ENCODE peak calls at places on chromosomes 4 and X, in four cellular contexts. N, M, E and Z are unnamed samples.

GRCh38 chr4:93760284-93760683 is 68.3 kb upstream of the ATOH1 start:
- DNase-seq in M (no peak), N (no peak), E (no peak), Z (no peak)

GRCh38 chr4:140094701-140095420 is 59.1 kb downstream of the MAML3 start:
- DNase-seq in N (peak; percentile 59), E (no peak), M (peak; percentile 68), Z (no peak)

GRCh38 chrX:2401590-2402360 is 99.0 kb downstream of the DHRSX start:
- DNase-seq in E (no peak), M (peak; percentile 78), N (no peak), Z (no peak)

GRCh38 chr4:6196324-6196723 is 4.0 kb downstream of the JAKMIP1 start:
- DNase-seq in E (no peak), N (no peak), M (no peak), Z (no peak)

GRCh38 chrX:2859197-2859797 is 30.6 kb downstream of the GYG2 start:
- DNase-seq in E (no peak), N (no peak), M (no peak), Z (no peak)

GRCh38 chrX:150203249-150203647 is 159.9 kb upstream of the MAMLD1 start:
- DNase-seq in E (no peak), M (no peak), N (no peak), Z (no peak)

GRCh38 chr4:14184265-14184664 is 556.7 kb upstream of the BOD1L1 start:
- DNase-seq in M (peak; percentile 8), E (no peak), N (no peak), Z (no peak)

GRCh38 chrX:20906571-20906970 is 467.6 kb upstream of the CNKSR2 start:
- DNase-seq in E (no peak), M (peak; percentile 2), N (no peak), Z (no peak)

GRCh38 chr4:12584116-12584875 is 899.8 kb downstream of the RAB28 start:
- DNase-seq in E (no peak), N (no peak), M (no peak), Z (no peak)

GRCh38 chrX:123817288-123817894 is 42.5 kb upstream of the XIAP start:
- DNase-seq in E (no peak), N (peak; percentile 62), M (no peak), Z (no peak)

GRCh38 chrX:24485323-24485722 is 20.2 kb downstream of the PDK3 start:
- DNase-seq in M (no peak), E (no peak), N (no peak), Z (no peak)

GRCh38 chr4:158667651-158668198 is 4.0 kb downstream of the C4orf46 start:
- DNase-seq in M (no peak), E (peak; percentile 60), N (no peak), Z (no peak)

GRCh38 chr4:79982587-79983327 is 90.3 kb downstream of the ANTXR2 start:
- DNase-seq in N (no peak), M (no peak), E (no peak), Z (no peak)

GRCh38 chrX:115957862-115958490 is 212.6 kb upstream of the AGTR2 start:
- DNase-seq in E (peak; percentile 72), M (no peak), N (no peak), Z (peak; percentile 30)

GRCh38 chr4:182175788-182176519 is 67.2 kb upstream of the TENM3 start:
- DNase-seq in M (peak; percentile 65), E (no peak), N (no peak), Z (no peak)

GRCh38 chrX:49001521-49002090 is 458 bp downstream of the GRIPAP1 start:
- DNase-seq in N (no peak), E (peak; percentile 55), M (peak; percentile 31), Z (peak; percentile 19)

GRCh38 chr4:136985683-136986082 is 546.6 kb downstream of the PCDH18 start:
- DNase-seq in E (no peak), M (no peak), N (no peak), Z (no peak)

GRCh38 chr4:74018771-74019170 is 19.7 kb downstream of the CXCL3 start:
- DNase-seq in N (no peak), M (no peak), E (no peak), Z (no peak)

GRCh38 chr4:7978489-7978888 is 38.8 kb upstream of the AFAP1 start:
- DNase-seq in M (peak; percentile 50), E (no peak), N (peak; percentile 81), Z (no peak)

GRCh38 chrX:129930941-129931410 is 25.0 kb downstream of the UTP14A start:
- DNase-seq in N (no peak), M (peak; percentile 27), E (no peak), Z (no peak)

GRCh38 chr4:40840255-40840984 is 90.7 kb downstream of the NSUN7 start:
- DNase-seq in E (no peak), M (no peak), N (no peak), Z (peak; percentile 55)

GRCh38 chr4:16908377-16909021 is 10.1 kb upstream of the LDB2 start:
- DNase-seq in E (no peak), M (no peak), N (no peak), Z (no peak)

GRCh38 chrX:67544281-67544680 is 460 bp downstream of the AR start:
- DNase-seq in E (no peak), M (no peak), N (no peak), Z (peak; percentile 18)

GRCh38 chrX:67543818-67544217 is at the start of gene AR:
- DNase-seq in E (no peak), M (peak; percentile 60), N (peak; percentile 32), Z (no peak)

GRCh38 chrX:67544871-67545771 is 1.3 kb downstream of the AR start:
- DNase-seq in N (no peak), E (no peak), M (peak; percentile 32), Z (no peak)

GRCh38 chrX:67546496-67547423 is 2.9 kb downstream of the AR start:
- DNase-seq in M (no peak), N (no peak), E (no peak), Z (no peak)

DNA sequence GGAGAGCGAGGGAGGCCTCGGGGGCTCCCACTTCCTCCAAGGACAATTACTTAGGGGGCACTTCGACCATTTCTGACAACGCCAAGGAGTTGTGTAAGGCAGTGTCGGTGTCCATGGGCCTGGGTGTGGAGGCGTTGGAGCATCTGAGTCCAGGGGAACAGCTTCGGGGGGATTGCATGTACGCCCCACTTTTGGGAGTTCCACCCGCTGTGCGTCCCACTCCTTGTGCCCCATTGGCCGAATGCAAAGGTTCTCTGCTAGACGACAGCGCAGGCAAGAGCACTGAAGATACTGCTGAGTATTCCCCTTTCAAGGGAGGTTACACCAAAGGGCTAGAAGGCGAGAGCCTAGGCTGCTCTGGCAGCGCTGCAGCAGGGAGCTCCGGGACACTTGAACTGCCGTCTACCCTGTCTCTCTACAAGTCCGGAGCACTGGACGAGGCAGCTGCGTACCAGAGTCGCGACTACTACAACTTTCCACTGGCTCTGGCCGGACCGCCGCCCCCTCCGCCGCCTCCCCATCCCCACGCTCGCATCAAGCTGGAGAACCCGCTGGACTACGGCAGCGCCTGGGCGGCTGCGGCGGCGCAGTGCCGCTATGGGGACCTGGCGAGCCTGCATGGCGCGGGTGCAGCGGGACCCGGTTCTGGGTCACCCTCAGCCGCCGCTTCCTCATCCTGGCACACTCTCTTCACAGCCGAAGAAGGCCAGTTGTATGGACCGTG is 2.1 kb downstream of the AR start:
- DNase-seq in M (no peak), E (no peak), N (no peak), Z (no peak)
- H3K36me3 ChIP-seq in M (no peaks in the 10 kb centered on the region), E (no peaks in the 10 kb centered on the region), N (no peaks in the 10 kb centered on the region), Z (no peaks in the 10 kb centered on the region)

DNA sequence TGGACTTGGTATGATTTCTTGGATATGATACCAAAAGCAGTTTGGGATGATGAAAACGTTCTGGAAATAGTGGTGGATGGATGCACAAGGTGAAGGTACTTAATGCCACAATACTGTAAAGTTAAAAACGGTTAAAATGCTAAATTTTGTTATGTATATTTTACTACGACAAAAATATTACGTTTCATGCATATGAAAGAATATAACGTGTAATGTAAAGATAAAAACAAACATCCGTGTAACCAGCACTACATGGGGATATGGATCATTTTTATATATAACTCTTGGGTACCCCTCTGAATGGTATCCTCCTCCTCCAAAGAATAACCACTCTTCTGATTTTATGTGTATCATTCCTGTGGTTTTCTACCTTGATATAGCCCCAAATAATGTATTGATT is 862 bp upstream of the CENPU start:
- DNase-seq in M (no peak), N (no peak), E (no peak), Z (no peak)
- H3K4me3 ChIP-seq in M (peak overlapping the region; percentile 98), N (peak overlapping the region; percentile 62), E (peak overlapping the region; percentile 96), Z (peak overlapping the region; percentile 97)

DNA sequence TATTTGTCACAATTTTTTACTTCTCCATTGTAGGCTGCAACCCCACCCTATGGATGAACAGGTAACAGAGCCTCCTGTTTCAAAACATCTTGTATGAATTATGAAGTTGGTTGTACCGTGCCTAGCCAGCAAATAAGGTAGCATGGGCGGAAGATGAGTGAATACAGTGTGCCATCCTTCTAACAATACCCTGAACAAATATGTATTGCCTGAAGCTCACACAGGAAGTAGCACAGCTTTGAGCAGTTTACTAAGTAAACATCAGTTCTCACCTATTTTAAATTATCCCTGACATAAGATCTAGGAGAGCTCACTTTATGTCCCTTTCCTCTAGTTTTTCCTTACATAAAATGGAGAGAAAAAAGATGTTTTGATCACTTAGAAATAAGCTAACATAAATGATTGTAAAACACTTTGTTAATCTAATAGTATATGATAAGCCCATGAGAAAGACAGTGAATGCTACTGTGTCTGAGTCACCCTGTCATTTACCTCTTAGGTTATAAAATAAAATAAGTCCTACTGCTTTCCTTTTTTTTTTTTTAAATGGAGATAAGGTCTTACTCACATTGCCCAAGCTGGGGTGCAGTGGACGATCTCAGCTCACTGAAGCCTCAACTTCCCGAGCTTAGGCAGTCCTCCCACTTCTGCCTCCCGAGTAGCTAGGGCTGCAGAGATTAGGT is 36.6 kb downstream of the GRSF1 start:
- DNase-seq in M (no peak), E (no peak), N (no peak), Z (no peak)
- H3K36me3 ChIP-seq in M (peaks cover 7% of the 10 kb centered on the region), E (peaks cover 6% of the 10 kb centered on the region), N (no peaks in the 10 kb centered on the region), Z (no peaks in the 10 kb centered on the region)

DNA sequence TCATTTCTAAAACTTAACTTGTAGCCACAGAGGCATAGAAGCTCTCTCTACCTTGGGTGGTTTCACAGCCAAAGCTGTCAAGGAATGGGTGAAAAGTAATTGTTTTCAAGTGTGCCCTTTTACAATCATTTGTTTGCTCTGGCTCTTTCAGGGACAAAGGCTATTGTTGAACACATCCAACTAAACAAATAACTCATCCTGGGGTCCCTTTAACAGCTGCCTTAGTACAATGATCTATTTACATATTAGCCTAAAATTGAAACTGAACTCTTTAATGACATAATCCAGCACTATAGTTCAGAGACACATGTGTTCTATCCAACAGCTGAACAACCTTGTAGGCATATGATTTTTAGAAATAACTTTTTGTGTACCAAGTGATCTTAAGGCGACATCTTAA is 3.7 kb downstream of the HHIP start:
- DNase-seq in N (no peak), M (no peak), E (no peak), Z (no peak)
- H3K4me3 ChIP-seq in N (no peak overlapping the region), M (peak overlapping the region; percentile 98), E (no peak overlapping the region), Z (no peak overlapping the region)

GRCh38 chr4:1330761-1331590 is 16.0 kb upstream of the UVSSA start:
- DNase-seq in N (no peak), E (peak; percentile 62), M (no peak), Z (no peak)

GRCh38 chr4:1333256-1333655 is 13.8 kb upstream of the UVSSA start:
- DNase-seq in M (no peak), E (no peak), N (no peak), Z (no peak)

GRCh38 chr4:1331591-1332353 is 15.2 kb upstream of the UVSSA start:
- DNase-seq in N (no peak), M (no peak), E (no peak), Z (no peak)

GRCh38 chr4:1334579-1334895 is 12.5 kb upstream of the UVSSA start:
- DNase-seq in N (no peak), E (no peak), M (no peak), Z (no peak)

DNA sequence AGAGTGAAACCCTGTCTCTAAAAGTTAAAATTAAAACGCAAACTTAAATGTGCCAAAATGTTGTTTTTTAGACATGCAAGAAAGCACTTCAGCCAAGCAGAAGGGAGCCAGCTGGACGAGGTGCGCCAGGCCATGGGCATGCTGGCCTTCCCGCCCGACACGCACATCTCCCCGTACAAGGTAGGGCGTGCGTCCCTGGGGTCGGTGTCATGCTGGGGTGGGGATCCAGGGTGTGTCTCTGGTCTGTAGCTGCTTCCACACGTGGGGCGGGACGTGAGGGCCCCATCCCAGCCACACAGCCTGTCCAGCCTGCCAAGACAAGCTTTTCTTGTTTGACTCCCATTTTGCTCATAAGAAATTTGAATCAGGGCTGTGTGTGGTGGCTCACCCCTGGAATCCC is 14.3 kb upstream of the UVSSA start:
- DNase-seq in E (no peak), N (no peak), M (no peak), Z (no peak)
- H3K36me3 ChIP-seq in E (peaks cover 75% of the 10 kb centered on the region), N (no peaks in the 10 kb centered on the region), M (peaks cover 24% of the 10 kb centered on the region), Z (peaks cover 8% of the 10 kb centered on the region)